ENCODE peak calls at places on chromosomes 6 and 20, in nine cellular contexts. X is CD8-positive, alpha-beta memory T cell; Z is CD8-positive, alpha-beta T cell; I is left ventricle myocardium inferior; K is breast epithelium; R is tibial artery; P is vagina; B is endodermal cell; H is small intestine. L is an unnamed sample. For H3K27me3, the result is how much of the 10 kb centered on the place peaks cover.

GRCh38 chr6:121811106-121811505 is 375.7 kb downstream of the GJA1 start:
- DNase-seq in X (no peak), Z (no peak), I (no peak), K (no peak), R (no peak), P (no peak), B (no peak), H (no peak), L (no peak)

GRCh38 chr6:141653590-141653989 is 479.1 kb upstream of the GJE1 start:
- DNase-seq in X (no peak), Z (no peak), I (no peak), K (no peak), R (no peak), P (no peak), B (no peak), H (no peak), L (no peak)

GRCh38 chr20:7361321-7361720 is 578.9 kb downstream of the HAO1 start:
- DNase-seq in X (no peak), Z (no peak), I (no peak), K (no peak), R (no peak), P (no peak), B (peak), H (no peak), L (no peak)

GRCh38 chr6:8400663-8401062 is 34.7 kb downstream of the SLC35B3 start:
- DNase-seq in X (no peak), Z (no peak), I (no peak), K (no peak), R (no peak), P (no peak), B (no peak), H (no peak), L (no peak)

GRCh38 chr6:106360989-106361430 is 493 bp downstream of the CRYBG1 start:
- DNase-seq in X (peak), Z (peak), I (no peak), K (peak), R (no peak), P (no peak), B (peak), H (peak), L (no peak)

GRCh38 chr6:125020385-125020784 is 58.1 kb downstream of the RNF217 start:
- DNase-seq in X (no peak), Z (no peak), I (no peak), K (no peak), R (no peak), P (no peak), B (no peak), H (no peak), L (no peak)

GRCh38 chr20:46243707-46244628 is 64.3 kb downstream of the CDH22 start:
- DNase-seq in X (no peak), Z (no peak), I (no peak), K (no peak), R (no peak), P (no peak), B (peak), H (no peak), L (no peak)

GRCh38 chr20:58308290-58308679 is 1.2 kb upstream of the RAB22A start:
- DNase-seq in X (no peak), Z (no peak), I (no peak), K (no peak), R (no peak), P (no peak), B (no peak), H (no peak), L (no peak)

GRCh38 chr6:136550045-136550329 is 235 bp downstream of the MAP7 start:
- DNase-seq in X (no peak), Z (no peak), I (peak), K (no peak), R (no peak), P (no peak), B (no peak), H (no peak), L (no peak)

GRCh38 chr6:132143258-132143657 is 192.1 kb upstream of the CCN2 start:
- DNase-seq in X (no peak), Z (no peak), I (no peak), K (no peak), R (no peak), P (no peak), B (peak), H (no peak), L (no peak)

GRCh38 chr20:187733-188132 is 1.8 kb downstream of the DEFB128 start:
- DNase-seq in X (no peak), Z (no peak), I (no peak), K (no peak), R (no peak), P (no peak), B (no peak), H (no peak), L (no peak)

GRCh38 chr6:169592558-169592957 is 109.3 kb downstream of the WDR27 start:
- DNase-seq in X (no peak), Z (no peak), I (no peak), K (no peak), R (no peak), P (no peak), B (no peak), H (no peak), L (no peak)

GRCh38 chr6:91816335-91816734 is 1229.5 kb upstream of the MAP3K7 start:
- DNase-seq in X (no peak), Z (no peak), I (no peak), K (no peak), R (peak), P (peak), B (no peak), H (no peak), L (no peak)

GRCh38 chr6:48318670-48319069 is 207.7 kb upstream of the PTCHD4 start:
- DNase-seq in X (no peak), Z (no peak), I (no peak), K (no peak), R (no peak), P (no peak), B (no peak), H (no peak), L (no peak)

GRCh38 chr6:48315915-48316314 is 204.9 kb upstream of the PTCHD4 start:
- DNase-seq in X (no peak), Z (no peak), I (no peak), K (no peak), R (no peak), P (no peak), B (no peak), H (no peak), L (no peak)

GRCh38 chr6:48311301-48311700 is 200.3 kb upstream of the PTCHD4 start:
- DNase-seq in X (no peak), Z (no peak), I (no peak), K (no peak), R (no peak), P (no peak), B (no peak), H (no peak), L (no peak)

GRCh38 chr6:48315051-48315719 is 204.2 kb upstream of the PTCHD4 start:
- DNase-seq in X (no peak), Z (no peak), I (no peak), K (no peak), R (no peak), P (no peak), B (peak), H (no peak), L (no peak)
- H3K27me3 ChIP-seq in X (under half), Z (under half), I (under half), K (under half), R (under half), P (under half), B (under half), H (under half), L (under half)

GRCh38 chr20:48521121-48521520 is 306.7 kb downstream of the PREX1 start:
- DNase-seq in X (no peak), Z (no peak), I (no peak), K (no peak), R (no peak), P (no peak), B (no peak), H (no peak), L (no peak)

GRCh38 chr20:48526936-48527335 is 300.9 kb downstream of the PREX1 start:
- DNase-seq in X (no peak), Z (no peak), I (no peak), K (no peak), R (no peak), P (peak), B (no peak), H (no peak), L (no peak)

GRCh38 chr20:48525400-48525799 is 302.4 kb downstream of the PREX1 start:
- DNase-seq in X (no peak), Z (no peak), I (no peak), K (no peak), R (no peak), P (no peak), B (no peak), H (no peak), L (no peak)

GRCh38 chr20:48524582-48524981 is 303.2 kb downstream of the PREX1 start:
- DNase-seq in X (no peak), Z (no peak), I (no peak), K (no peak), R (no peak), P (peak), B (no peak), H (no peak), L (no peak)

GRCh38 chr20:48523191-48523757 is 304.5 kb downstream of the PREX1 start:
- DNase-seq in X (no peak), Z (no peak), I (no peak), K (no peak), R (no peak), P (peak), B (peak), H (peak), L (no peak)
- H3K27me3 ChIP-seq in X (under half), Z (under half), I (under half), K (under half), R (under half), P (under half), B (under half), H (under half), L (under half)

DNA sequence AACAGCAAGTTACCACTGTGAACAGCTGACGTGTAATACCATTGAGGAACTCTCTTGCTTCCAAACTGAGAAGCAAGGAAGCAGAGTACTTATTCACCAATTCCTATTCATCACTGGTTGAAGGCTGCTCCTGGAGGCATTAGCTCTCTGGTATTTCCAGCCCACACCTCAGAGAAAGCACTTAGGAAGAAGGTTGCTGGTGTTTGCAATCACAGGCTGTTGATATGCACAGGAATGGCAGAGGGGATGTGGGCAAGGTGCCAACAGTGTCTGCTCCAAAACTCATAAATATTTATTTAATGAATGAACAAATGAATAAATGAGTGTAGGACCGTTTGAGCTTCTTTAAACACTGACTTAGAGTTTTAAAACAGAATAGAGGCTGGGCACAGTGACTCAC is 6.9 kb upstream of the RRBP1 start:
- DNase-seq in X (no peak), Z (no peak), I (no peak), K (no peak), R (no peak), P (no peak), B (no peak), H (no peak), L (no peak)
- H3K27me3 ChIP-seq in X (under half), Z (under half), I (under half), K (under half), R (under half), P (under half), B (under half), H (under half), L (under half)

DNA sequence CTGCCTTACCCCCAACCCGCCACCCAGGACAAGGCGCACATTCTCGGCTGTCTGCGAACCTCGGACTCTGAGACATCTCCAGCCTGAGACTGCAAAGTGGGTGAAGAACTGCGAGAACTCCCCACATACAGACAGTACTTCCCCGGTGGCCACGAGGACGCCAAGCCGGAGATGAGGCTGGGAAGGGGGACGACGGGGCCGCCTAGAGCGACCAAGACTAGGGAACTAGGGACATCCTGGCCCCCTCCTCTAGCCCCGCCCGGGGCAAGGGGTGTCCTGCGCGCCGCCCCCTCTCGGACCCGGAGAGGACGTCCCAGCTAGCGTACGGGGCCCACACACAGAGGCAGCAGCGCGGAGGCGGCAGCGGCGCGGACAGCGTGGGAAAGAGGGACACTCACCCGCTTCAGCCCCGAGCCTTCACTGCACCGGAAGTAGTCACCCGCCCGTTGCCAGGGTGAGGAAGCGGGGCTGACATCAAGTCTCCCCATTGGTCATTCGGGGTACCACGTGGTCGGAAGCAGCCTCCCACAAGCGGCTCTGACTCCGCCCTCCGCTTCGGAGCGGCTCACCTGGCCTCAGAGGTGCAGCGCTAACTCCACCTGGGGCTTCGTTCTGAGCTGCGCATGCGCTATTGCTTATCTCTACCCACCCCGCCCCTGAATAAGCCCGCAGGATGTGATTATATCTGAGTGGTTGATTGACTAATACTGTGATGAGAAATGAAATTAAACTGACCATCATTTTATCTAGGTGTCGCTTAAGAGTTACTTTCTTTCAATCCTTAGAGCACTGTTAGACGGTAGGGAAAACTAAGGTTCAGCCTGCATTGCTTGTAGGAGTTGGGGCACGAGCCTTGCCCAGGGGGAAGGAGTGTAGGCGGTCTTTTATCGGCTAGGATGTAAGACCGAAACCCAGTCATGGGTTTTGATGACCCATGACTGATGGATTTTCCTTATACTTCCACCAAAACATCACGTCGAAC is at the start of gene TASP1:
- DNase-seq in X (peak), Z (peak), I (peak), K (peak), R (peak), P (peak), B (peak), H (peak), L (peak)
- H3K27me3 ChIP-seq in X (under half), Z (under half), I (under half), K (under half), R (under half), P (under half), B (under half), H (under half), L (under half)

DNA sequence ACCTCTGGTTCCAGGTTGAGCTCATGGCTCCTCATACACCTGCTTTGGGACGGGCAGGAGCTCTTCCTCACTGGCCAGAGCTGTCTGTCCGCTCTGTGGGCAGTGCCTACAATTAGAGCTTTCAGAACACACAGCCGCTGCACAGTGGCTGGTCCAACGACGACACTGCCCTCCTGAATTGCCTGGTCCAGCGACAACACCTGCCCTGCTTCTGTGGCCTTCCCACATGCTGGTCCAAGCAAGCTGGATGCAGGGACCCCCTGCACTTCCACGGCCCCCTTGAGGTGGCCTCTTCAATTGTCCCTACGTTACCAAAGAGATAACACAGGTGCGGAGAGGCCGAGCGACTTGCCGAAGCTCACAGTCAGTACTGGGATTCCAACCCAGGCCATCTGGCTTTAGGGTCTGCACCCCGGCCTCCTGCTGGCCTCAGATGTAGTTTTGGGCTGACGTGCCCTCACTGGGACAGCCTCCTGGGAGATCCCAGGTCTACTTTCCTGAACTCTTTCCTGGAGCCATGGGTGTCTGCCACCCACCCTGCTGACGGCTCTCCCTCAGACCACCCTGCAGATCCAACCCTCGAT is 1.4 kb upstream of the CHRNA4 start:
- DNase-seq in X (no peak), Z (no peak), I (no peak), K (no peak), R (no peak), P (no peak), B (no peak), H (no peak), L (no peak)
- H3K27me3 ChIP-seq in X (under half), Z (under half), I (half or more), K (half or more), R (half or more), P (under half), B (under half), H (under half), L (under half)

GRCh38 chr6:27582928-27583725 is 110.2 kb upstream of the ZNF184 start:
- DNase-seq in X (no peak), Z (no peak), I (no peak), K (no peak), R (no peak), P (no peak), B (peak), H (peak), L (no peak)

GRCh38 chr6:27579973-27580372 is 107.1 kb upstream of the ZNF184 start:
- DNase-seq in X (no peak), Z (no peak), I (no peak), K (no peak), R (no peak), P (no peak), B (no peak), H (no peak), L (no peak)

DNA sequence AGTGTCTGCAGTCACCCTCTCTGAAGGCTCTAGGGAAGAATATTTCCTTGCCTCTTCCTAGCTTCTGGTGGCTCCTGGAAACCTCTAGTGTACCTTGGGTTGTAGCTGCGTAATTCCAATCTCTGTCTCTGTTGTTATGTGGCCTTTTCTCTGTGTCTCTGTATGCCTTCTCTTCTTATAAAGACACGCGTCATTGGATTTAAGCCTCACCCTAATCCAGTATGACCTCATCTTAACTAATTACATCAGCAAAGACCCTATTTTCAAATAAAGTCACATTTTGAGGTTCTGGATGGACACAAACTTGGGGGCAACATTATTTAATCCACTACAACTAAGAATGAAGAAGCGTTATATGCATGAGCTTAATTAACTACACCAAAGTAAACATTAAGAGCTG is 111.4 kb upstream of the ZNF184 start:
- DNase-seq in X (no peak), Z (no peak), I (no peak), K (no peak), R (no peak), P (no peak), B (no peak), H (no peak), L (no peak)
- H3K27me3 ChIP-seq in X (under half), Z (under half), I (half or more), K (half or more), R (under half), P (under half), B (under half), H (under half), L (under half)

GRCh38 chr6:10882654-10883053 is 813 bp upstream of the GCM2 start:
- DNase-seq in X (no peak), Z (no peak), I (no peak), K (no peak), R (no peak), P (no peak), B (peak), H (no peak), L (no peak)
- H3K27me3 ChIP-seq in X (under half), Z (under half), I (half or more), K (half or more), R (half or more), P (under half), B (half or more), H (under half), L (under half)

GRCh38 chr6:27281569-27281968 is 30.5 kb downstream of the POM121L2 start:
- DNase-seq in X (no peak), Z (no peak), I (no peak), K (no peak), R (no peak), P (no peak), B (no peak), H (no peak), L (no peak)
- H3K27me3 ChIP-seq in X (half or more), Z (half or more), I (half or more), K (half or more), R (half or more), P (under half), B (half or more), H (under half), L (half or more)

L was measured in effector memory CD4-positive, alpha-beta T cell.